ENCODE peak calls at places on chromosomes 16 and 17, in four cellular contexts. W is CD4-positive, alpha-beta T cell; O is neuronal stem cell; Y is Karpas-422. F is an unnamed sample.

GRCh38 chr17:19727466-19728113 is 11.2 kb upstream of the SLC47A2 start:
- DNase-seq in W (no peak), O (no peak), Y (no peak), F (no peak)

GRCh38 chr17:6257339-6257738 is 177.6 kb downstream of the AIPL1 start:
- DNase-seq in W (no peak), O (peak; percentile 48), Y (no peak), F (no peak)

GRCh38 chr17:78971764-78972506 is 7.8 kb downstream of the LGALS3BP start:
- DNase-seq in W (no peak), O (no peak), Y (no peak), F (no peak)

GRCh38 chr17:45319239-45319703 is 2.5 kb upstream of the MAP3K14 start:
- DNase-seq in W (no peak), O (no peak), Y (no peak), F (no peak)

GRCh38 chr16:27583634-27584033 is 33.7 kb downstream of the KATNIP start:
- DNase-seq in W (no peak), O (no peak), Y (no peak), F (no peak)

GRCh38 chr17:70374496-70374895 is 205.2 kb downstream of the KCNJ2 start:
- DNase-seq in W (no peak), O (no peak), Y (no peak), F (no peak)

GRCh38 chr17:44779211-44780025 is 20.6 kb downstream of the ADAM11 start:
- DNase-seq in W (peak; percentile 84), O (peak; percentile 73), Y (peak; percentile 90), F (peak; percentile 65)

GRCh38 chr16:67428146-67428731 is 2.7 kb upstream of the HSD11B2 start:
- DNase-seq in W (peak; percentile 61), O (peak; percentile 71), Y (peak; percentile 87), F (no peak)

GRCh38 chr17:58388302-58389190 is 28.8 kb downstream of the RNF43 start:
- DNase-seq in W (no peak), O (no peak), Y (peak; percentile 66), F (no peak)

GRCh38 chr16:65936096-65936495 is 430.4 kb upstream of the CDH5 start:
- DNase-seq in W (no peak), O (no peak), Y (no peak), F (no peak)

GRCh38 chr17:6045621-6046357 is 24.4 kb upstream of the WSCD1 start:
- DNase-seq in W (no peak), O (no peak), Y (peak; percentile 46), F (no peak)

GRCh38 chr16:73565263-73565662 is 517.3 kb upstream of the ZFHX3 start:
- DNase-seq in W (no peak), O (no peak), Y (peak; percentile 63), F (no peak)

GRCh38 chr17:39755550-39756375 is 18.0 kb downstream of the GRB7 start:
- DNase-seq in W (peak; percentile 61), O (no peak), Y (peak; percentile 95), F (peak; percentile 50)

GRCh38 chr16:88440686-88441405 is 12.2 kb upstream of the ZFPM1 start:
- DNase-seq in W (no peak), O (no peak), Y (no peak), F (no peak)

GRCh38 chr17:17816240-17816814 is 20.5 kb downstream of the SREBF1 start:
- DNase-seq in W (no peak), O (no peak), Y (no peak), F (no peak)

GRCh38 chr17:39222866-39223834 is 2.6 kb downstream of the STAC2 start:
- DNase-seq in W (no peak), O (no peak), Y (no peak), F (no peak)

GRCh38 chr17:81021531-81022370 is 13.2 kb upstream of the BAIAP2 start:
- DNase-seq in W (no peak), O (no peak), Y (no peak), F (no peak)

GRCh38 chr16:1081734-1082265 is 9.3 kb downstream of the SSTR5 start:
- DNase-seq in W (no peak), O (no peak), Y (no peak), F (no peak)

GRCh38 chr17:57045868-57046671 is 39.0 kb upstream of the AKAP1 start:
- DNase-seq in W (peak; percentile 34), O (no peak), Y (no peak), F (peak; percentile 17)

GRCh38 chr17:73933871-73934270 is 269.6 kb upstream of the RPL38 start:
- DNase-seq in W (no peak), O (no peak), Y (no peak), F (no peak)

GRCh38 chr16:1691956-1692355 is 13.9 kb downstream of the JPT2 start:
- DNase-seq in W (no peak), O (no peak), Y (no peak), F (no peak)

GRCh38 chr17:81243333-81243664 is 4.2 kb downstream of the NDUFAF8 start:
- DNase-seq in W (no peak), O (no peak), Y (no peak), F (no peak)

GRCh38 chr17:29347831-29348281 is 42.3 kb upstream of the TAOK1 start:
- DNase-seq in W (no peak), O (no peak), Y (no peak), F (no peak)

GRCh38 chr16:85507342-85507741 is 105.8 kb upstream of the GSE1 start:
- DNase-seq in W (no peak), O (no peak), Y (no peak), F (no peak)

GRCh38 chr16:47995354-47995753 is 160.4 kb downstream of the ABCC12 start:
- DNase-seq in W (no peak), O (no peak), Y (no peak), F (no peak)

GRCh38 chr17:29931253-29931932 is 1.4 kb upstream of the SSH2 start:
- DNase-seq in W (peak; percentile 59), O (peak; percentile 54), Y (peak; percentile 98), F (peak; percentile 46)

GRCh38 chr16:30738984-30739951 is 9.0 kb upstream of the PHKG2 start:
- DNase-seq in W (no peak), O (no peak), Y (no peak), F (no peak)

GRCh38 chr17:77679589-77679988 is 278.9 kb upstream of the TNRC6C start:
- DNase-seq in W (no peak), O (no peak), Y (no peak), F (no peak)

GRCh38 chr16:50201784-50202183 is 48.7 kb downstream of the TENT4B start:
- DNase-seq in W (no peak), O (no peak), Y (no peak), F (no peak)

GRCh38 chr17:61179316-61179715 is 220.3 kb upstream of the TBX2 start:
- DNase-seq in W (no peak), O (peak; percentile 54), Y (no peak), F (no peak)

GRCh38 chr16:13999895-14000425 is 71.2 kb upstream of the MRTFB start:
- DNase-seq in W (no peak), O (no peak), Y (peak; percentile 43), F (no peak)

GRCh38 chr17:4747847-4748246 is 8.1 kb upstream of the CXCL16 start:
- DNase-seq in W (no peak), O (no peak), Y (no peak), F (no peak)

GRCh38 chr17:38590988-38591758 is 14.6 kb downstream of the SRCIN1 start:
- DNase-seq in W (no peak), O (no peak), Y (peak; percentile 61), F (no peak)

GRCh38 chr17:61396586-61397085 is 3.0 kb upstream of the TBX2 start:
- DNase-seq in W (no peak), O (no peak), Y (no peak), F (no peak)

GRCh38 chr16:58614212-58614611 is 15.4 kb downstream of the CNOT1 start:
- DNase-seq in W (no peak), O (no peak), Y (no peak), F (no peak)

GRCh38 chr16:62194828-62195227 is 158.6 kb upstream of the CDH8 start:
- DNase-seq in W (no peak), O (no peak), Y (peak; percentile 42), F (no peak)

GRCh38 chr17:42179911-42180410 is 981 bp downstream of the KCNH4 start:
- DNase-seq in W (no peak), O (peak; percentile 63), Y (peak; percentile 61), F (no peak)

GRCh38 chr17:43662432-43663141 is 865 bp upstream of the MEOX1 start:
- DNase-seq in W (no peak), O (no peak), Y (no peak), F (no peak)

GRCh38 chr16:35364263-35364662 is 1904.9 kb downstream of the TP53TG3F start:
- DNase-seq in W (no peak), O (no peak), Y (no peak), F (no peak)
- H3K9me3 ChIP-seq in W (peaks cover 21% of the 10 kb centered on the region), O (peaks cover 40% of the 10 kb centered on the region), Y (peaks cover 37% of the 10 kb centered on the region), F (peaks cover 2% of the 10 kb centered on the region)

DNA sequence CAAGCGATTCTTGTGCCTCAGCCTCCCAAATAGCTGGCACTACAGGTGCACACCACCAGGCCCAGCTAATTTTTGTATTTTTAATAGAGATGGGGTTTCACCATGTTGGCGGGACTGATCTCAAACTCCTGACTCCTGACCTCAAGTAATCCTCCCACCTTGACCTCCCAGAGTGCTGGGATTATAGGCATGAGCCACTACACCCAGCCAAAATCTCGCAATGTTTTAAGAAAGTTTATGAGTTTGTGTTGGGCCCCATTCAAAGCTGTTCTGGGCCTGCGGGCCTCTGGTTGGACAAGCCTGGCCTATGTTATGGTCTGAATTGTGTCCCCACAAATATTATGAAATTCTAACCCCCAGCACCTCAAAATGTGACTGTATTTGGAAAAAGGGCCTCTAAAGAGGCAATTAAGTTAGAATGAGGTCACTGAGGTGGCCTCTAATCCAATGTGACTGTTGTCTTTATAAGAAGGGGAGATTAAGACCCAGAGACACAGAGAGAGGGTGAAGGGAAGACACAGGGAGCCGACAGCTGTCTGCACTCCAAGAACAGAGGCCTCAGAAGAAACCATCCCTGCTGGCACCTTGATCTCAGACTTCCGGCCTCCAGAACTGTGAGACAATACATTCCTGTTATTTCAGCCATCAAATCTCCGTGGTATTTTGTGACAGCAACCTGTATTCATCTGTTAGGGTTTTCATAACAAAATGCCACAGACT is 469.9 kb downstream of the HS3ST4 start:
- DNase-seq in W (no peak), O (no peak), Y (no peak), F (no peak)
- H3K9me3 ChIP-seq in W (no peaks in the 10 kb centered on the region), O (no peaks in the 10 kb centered on the region), Y (no peaks in the 10 kb centered on the region), F (no peaks in the 10 kb centered on the region)

GRCh38 chr16:68563631-68564366 is 24.7 kb downstream of the ZFP90 start:
- DNase-seq in W (no peak), O (no peak), Y (no peak), F (no peak)
- H3K9me3 ChIP-seq in W (peaks cover 92% of the 10 kb centered on the region), O (peaks cover 59% of the 10 kb centered on the region), Y (peaks cover 75% of the 10 kb centered on the region), F (peaks cover 47% of the 10 kb centered on the region)

GRCh38 chr16:74622005-74622404 is 15.1 kb upstream of the GLG1 start:
- DNase-seq in W (no peak), O (no peak), Y (no peak), F (no peak)
- H3K9me3 ChIP-seq in W (no peaks in the 10 kb centered on the region), O (no peaks in the 10 kb centered on the region), Y (no peaks in the 10 kb centered on the region), F (no peaks in the 10 kb centered on the region)

DNA sequence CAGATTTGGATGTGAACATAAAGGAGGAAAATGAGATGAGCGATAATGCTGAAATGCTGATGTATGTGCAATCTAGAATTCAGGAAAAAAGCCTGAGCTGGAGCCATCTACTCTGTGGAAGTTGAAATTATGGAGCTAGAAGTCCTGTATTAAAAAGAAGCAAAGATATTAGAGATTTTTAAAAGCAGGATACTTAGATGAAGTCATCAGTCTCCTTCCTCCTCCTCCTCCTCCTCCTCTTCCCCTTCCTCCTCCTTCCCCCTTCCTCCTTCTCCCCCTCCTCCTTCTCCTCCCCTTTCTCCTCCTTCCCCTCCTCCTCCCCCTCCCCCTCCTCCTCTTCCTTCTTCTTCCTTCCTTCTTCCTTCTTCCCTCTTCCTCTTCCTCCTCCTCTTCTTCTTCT is 823.8 kb upstream of the CA10 start:
- DNase-seq in W (no peak), O (no peak), Y (no peak), F (no peak)
- H3K9me3 ChIP-seq in W (no peaks in the 10 kb centered on the region), O (peaks cover 2% of the 10 kb centered on the region), Y (peaks cover 36% of the 10 kb centered on the region), F (no peaks in the 10 kb centered on the region)